ENCODE peak calls at places on chromosomes 1 and 21, in six cellular contexts. W is NCI-H1930; J is activated CD4-positive, alpha-beta T cell treated with anti-CD3 and anti-CD28 coated beads for 24 hours; P is activated CD8-positive, alpha-beta memory T cell treated with anti-CD3 and anti-CD28 coated beads for 4 hours; Y is AG08395; F is GM10248. H is an unnamed sample.

GRCh38 chr1:115426271-115426771 is 88.3 kb upstream of the NGF start:
- DNase-seq in W (no peak), J (no peak), P (no peak), Y (peak), F (no peak), H (peak)

GRCh38 chr1:154295408-154296235 is 23.2 kb downstream of the HAX1 start:
- DNase-seq in W (no peak), J (no peak), P (no peak), Y (no peak), F (no peak), H (peak)

GRCh38 chr1:236403905-236404696 is 10.0 kb downstream of the EDARADD start:
- DNase-seq in W (no peak), J (no peak), P (no peak), Y (no peak), F (no peak), H (no peak)

GRCh38 chr1:113811888-113812660 is at the start of gene RSBN1:
- DNase-seq in W (peak), J (peak), P (peak), Y (peak), F (peak), H (peak)

GRCh38 chr1:19009882-19010321 is 53.4 kb upstream of the IFFO2 start:
- DNase-seq in W (no peak), J (no peak), P (no peak), Y (peak), F (no peak), H (peak)

GRCh38 chr1:43447891-43448708 is 5.6 kb downstream of the HYI start:
- DNase-seq in W (no peak), J (no peak), P (no peak), Y (no peak), F (no peak), H (no peak)

GRCh38 chr1:87598429-87598828 is 269.7 kb downstream of the LMO4 start:
- DNase-seq in W (no peak), J (no peak), P (no peak), Y (no peak), F (no peak), H (no peak)

GRCh38 chr21:38323721-38324591 is 67.2 kb downstream of the KCNJ15 start:
- DNase-seq in W (no peak), J (no peak), P (no peak), Y (peak), F (no peak), H (peak)

GRCh38 chr1:147904726-147905125 is 2.1 kb downstream of the GJA8 start:
- DNase-seq in W (no peak), J (no peak), P (no peak), Y (no peak), F (no peak), H (no peak)

GRCh38 chr21:44887807-44888580 is 14.5 kb upstream of the PTTG1IP start:
- DNase-seq in W (no peak), J (no peak), P (no peak), Y (no peak), F (no peak), H (no peak)

GRCh38 chr1:172818841-172819527 is 160.1 kb downstream of the FASLG start:
- DNase-seq in W (no peak), J (peak), P (peak), Y (no peak), F (peak), H (peak)

GRCh38 chr1:228415221-228415620 is 1.4 kb downstream of the TRIM17 start:
- DNase-seq in W (no peak), J (no peak), P (no peak), Y (no peak), F (no peak), H (no peak)

GRCh38 chr1:119778886-119779560 is 10.3 kb upstream of the HMGCS2 start:
- DNase-seq in W (no peak), J (no peak), P (no peak), Y (no peak), F (no peak), H (no peak)

GRCh38 chr1:230084408-230085177 is 17.6 kb downstream of the GALNT2 start:
- DNase-seq in W (no peak), J (peak), P (no peak), Y (peak), F (no peak), H (peak)

GRCh38 chr1:87109012-87109411 is 194.6 kb downstream of the HS2ST1 start:
- DNase-seq in W (no peak), J (no peak), P (no peak), Y (no peak), F (no peak), H (no peak)

GRCh38 chr1:182404764-182405163 is 4.3 kb upstream of the TEDDM1 start:
- DNase-seq in W (no peak), J (no peak), P (no peak), Y (no peak), F (no peak), H (no peak)

GRCh38 chr1:55893155-55893554 is 678.0 kb upstream of the USP24 start:
- DNase-seq in W (no peak), J (no peak), P (no peak), Y (no peak), F (peak), H (peak)

GRCh38 chr1:997728-998050 is 2.2 kb downstream of the HES4 start:
- DNase-seq in W (no peak), J (no peak), P (no peak), Y (no peak), F (no peak), H (no peak)

GRCh38 chr1:183318433-183318832 is 99.7 kb downstream of the NMNAT2 start:
- DNase-seq in W (no peak), J (no peak), P (no peak), Y (peak), F (peak), H (peak)

GRCh38 chr21:46055863-46056281 is 42.0 kb upstream of the COL6A2 start:
- DNase-seq in W (no peak), J (no peak), P (no peak), Y (no peak), F (no peak), H (peak)

GRCh38 chr1:226702318-226702956 is 36.6 kb downstream of the ITPKB start:
- DNase-seq in W (no peak), J (no peak), P (no peak), Y (peak), F (no peak), H (peak)

GRCh38 chr1:221887091-221887746 is 145.3 kb upstream of the DUSP10 start:
- DNase-seq in W (no peak), J (no peak), P (no peak), Y (peak), F (no peak), H (peak)

GRCh38 chr1:2135425-2135824 is 59.1 kb downstream of the FAAP20 start:
- DNase-seq in W (no peak), J (no peak), P (no peak), Y (peak), F (no peak), H (peak)

GRCh38 chr21:35002879-35003722 is 46.0 kb downstream of the RUNX1 start:
- DNase-seq in W (no peak), J (no peak), P (no peak), Y (no peak), F (no peak), H (peak)

GRCh38 chr21:44291078-44291935 is 5.6 kb downstream of the AIRE start:
- DNase-seq in W (no peak), J (no peak), P (no peak), Y (no peak), F (no peak), H (no peak)

GRCh38 chr1:92923664-92924063 is 37.6 kb downstream of the DIPK1A start:
- DNase-seq in W (no peak), J (no peak), P (no peak), Y (peak), F (no peak), H (no peak)